ENCODE peak calls at places on chromosome 11, in nine cellular contexts. Z, R, H, M, K, B, L, W and O are unnamed samples.

GRCh38 chr11:92915551-92915950 is 53.9 kb upstream of the MTNR1B start:
- DNase-seq in Z (no peak), R (no peak), H (no peak), M (no peak), K (no peak), B (no peak), L (no peak), W (no peak), O (no peak)

GRCh38 chr11:130159657-130160459 is at the start of gene ST14:
- DNase-seq in Z (no peak), R (no peak), H (no peak), M (peak), K (peak), B (peak), L (no peak), W (no peak), O (no peak)

GRCh38 chr11:126926376-126926791 is 74.2 kb downstream of the KIRREL3 start:
- DNase-seq in Z (no peak), R (no peak), H (no peak), M (no peak), K (no peak), B (no peak), L (peak), W (no peak), O (no peak)

GRCh38 chr11:81449588-81450155 is 1284.0 kb downstream of the FAM181B start:
- DNase-seq in Z (no peak), R (no peak), H (no peak), M (no peak), K (no peak), B (no peak), L (no peak), W (no peak), O (no peak)

GRCh38 chr11:121213568-121213893 is 79.0 kb upstream of the SC5D start:
- DNase-seq in Z (no peak), R (no peak), H (no peak), M (no peak), K (no peak), B (no peak), L (no peak), W (no peak), O (no peak)

GRCh38 chr11:59754494-59754858 is 700 bp upstream of the STX3 start:
- DNase-seq in Z (peak), R (no peak), H (no peak), M (no peak), K (peak), B (peak), L (peak), W (peak), O (no peak)

GRCh38 chr11:26793517-26793916 is 71.7 kb upstream of the SLC5A12 start:
- DNase-seq in Z (no peak), R (no peak), H (no peak), M (no peak), K (no peak), B (no peak), L (no peak), W (no peak), O (no peak)

GRCh38 chr11:924406-925157 is 1.1 kb upstream of the AP2A2 start:
- DNase-seq in Z (no peak), R (no peak), H (no peak), M (no peak), K (no peak), B (no peak), L (no peak), W (peak), O (no peak)

GRCh38 chr11:129576652-129577051 is 201.0 kb downstream of the BARX2 start:
- DNase-seq in Z (no peak), R (no peak), H (no peak), M (no peak), K (no peak), B (no peak), L (no peak), W (no peak), O (no peak)

GRCh38 chr11:113415343-113415742 is 27.8 kb downstream of the ANKK1 start:
- DNase-seq in Z (no peak), R (no peak), H (no peak), M (no peak), K (no peak), B (no peak), L (no peak), W (no peak), O (no peak)

GRCh38 chr11:130636672-130637463 is 188.4 kb downstream of the ADAMTS15 start:
- DNase-seq in Z (no peak), R (no peak), H (no peak), M (no peak), K (no peak), B (no peak), L (peak), W (no peak), O (peak)

GRCh38 chr11:44065851-44066731 is at the start of gene ACCS:
- DNase-seq in Z (peak), R (peak), H (peak), M (peak), K (peak), B (peak), L (peak), W (peak), O (peak)

GRCh38 chr11:57546869-57547518 is 9.6 kb downstream of the SMTNL1 start:
- DNase-seq in Z (peak), R (no peak), H (no peak), M (no peak), K (no peak), B (no peak), L (peak), W (no peak), O (peak)

GRCh38 chr11:125348704-125349635 is 147.1 kb downstream of the FEZ1 start:
- DNase-seq in Z (peak), R (peak), H (no peak), M (no peak), K (peak), B (peak), L (peak), W (peak), O (peak)

GRCh38 chr11:86592047-86592564 is 80.3 kb downstream of the ME3 start:
- DNase-seq in Z (no peak), R (no peak), H (no peak), M (no peak), K (no peak), B (no peak), L (peak), W (no peak), O (no peak)

GRCh38 chr11:122342089-122342749 is 226.2 kb upstream of the BLID start:
- DNase-seq in Z (no peak), R (no peak), H (no peak), M (no peak), K (no peak), B (no peak), L (no peak), W (no peak), O (no peak)

GRCh38 chr11:104333977-104334376 is 170.0 kb upstream of the PDGFD start:
- DNase-seq in Z (peak), R (no peak), H (no peak), M (no peak), K (no peak), B (no peak), L (no peak), W (no peak), O (peak)

GRCh38 chr11:2190670-2191471 is 19.3 kb upstream of the TH start:
- DNase-seq in Z (peak), R (no peak), H (no peak), M (no peak), K (peak), B (no peak), L (no peak), W (no peak), O (no peak)

GRCh38 chr11:8059030-8059429 is 22.0 kb upstream of the TUB start:
- DNase-seq in Z (no peak), R (no peak), H (no peak), M (no peak), K (no peak), B (no peak), L (no peak), W (no peak), O (no peak)

GRCh38 chr11:28049338-28050216 is 58.4 kb downstream of the KIF18A start:
- DNase-seq in Z (no peak), R (no peak), H (no peak), M (no peak), K (peak), B (no peak), L (peak), W (no peak), O (no peak)

GRCh38 chr11:81420668-81421550 is 1312.8 kb downstream of the FAM181B start:
- DNase-seq in Z (no peak), R (no peak), H (no peak), M (no peak), K (no peak), B (no peak), L (no peak), W (no peak), O (no peak)

GRCh38 chr11:84564180-84564866 is 1062.8 kb downstream of the DLG2 start:
- DNase-seq in Z (peak), R (peak), H (no peak), M (peak), K (peak), B (peak), L (peak), W (no peak), O (peak)

GRCh38 chr11:75306529-75306928 is 44.9 kb downstream of the ARRB1 start:
- DNase-seq in Z (no peak), R (no peak), H (no peak), M (no peak), K (no peak), B (no peak), L (no peak), W (no peak), O (no peak)

GRCh38 chr11:125063429-125064043 is 431 bp downstream of the SLC37A2 start:
- DNase-seq in Z (no peak), R (peak), H (no peak), M (no peak), K (peak), B (no peak), L (no peak), W (no peak), O (no peak)